ENCODE peak calls at places on chromosome 20, in four cellular contexts. B is pancreas; Z is activated CD4-positive, alpha-beta T cell treated with anti-CD3 and anti-CD28 coated beads, Interleukin-2, amount 50 U/mL, for 48 hours; P is lung. V is an unnamed sample.

GRCh38 chr20:53332022-53332824 is 261.4 kb downstream of the ZNF217 start:
- DNase-seq in B (no peak), Z (no peak), P (no peak), V (no peak)

GRCh38 chr20:6012166-6012565 is 41.7 kb downstream of the LRRN4 start:
- DNase-seq in B (no peak), Z (no peak), P (no peak), V (no peak)

GRCh38 chr20:24572862-24573261 is 103.4 kb downstream of the SYNDIG1 start:
- DNase-seq in B (no peak), Z (no peak), P (no peak), V (no peak)

GRCh38 chr20:62927128-62927705 is 912 bp upstream of the DIDO1 start:
- DNase-seq in B (no peak), Z (no peak), P (no peak), V (no peak)

GRCh38 chr20:45833030-45833882 is at the start of gene SNX21:
- DNase-seq in B (peak), Z (peak), P (peak), V (peak)

GRCh38 chr20:15654208-15654649 is 919.0 kb downstream of the KIF16B start:
- DNase-seq in B (no peak), Z (no peak), P (peak), V (peak)

GRCh38 chr20:35049776-35050352 is 42.7 kb downstream of the TRPC4AP start:
- DNase-seq in B (no peak), Z (no peak), P (no peak), V (no peak)

GRCh38 chr20:14617123-14617522 is 279.7 kb upstream of the FLRT3 start:
- DNase-seq in B (no peak), Z (no peak), P (no peak), V (no peak)

GRCh38 chr20:49215232-49215631 is 4.0 kb upstream of the DDX27 start:
- DNase-seq in B (no peak), Z (no peak), P (no peak), V (no peak)

GRCh38 chr20:47546184-47547033 is 44.7 kb downstream of the NCOA3 start:
- DNase-seq in B (no peak), Z (no peak), P (no peak), V (no peak)

GRCh38 chr20:10357061-10357708 is 76.8 kb downstream of the MKKS start:
- DNase-seq in B (no peak), Z (no peak), P (no peak), V (no peak)

GRCh38 chr20:16760431-16761304 is 12.5 kb downstream of the OTOR start:
- DNase-seq in B (peak), Z (no peak), P (no peak), V (peak)

GRCh38 chr20:37627060-37627766 is 66.6 kb upstream of the CTNNBL1 start:
- DNase-seq in B (peak), Z (peak), P (no peak), V (peak)

GRCh38 chr20:46694484-46694883 is 5.2 kb upstream of the TP53RK start:
- DNase-seq in B (no peak), Z (no peak), P (no peak), V (no peak)

GRCh38 chr20:45209924-45210323 is 3.1 kb downstream of the SEMG1 start:
- DNase-seq in B (no peak), Z (no peak), P (no peak), V (no peak)

GRCh38 chr20:50681359-50682064 is 9.8 kb downstream of the RIPOR3 start:
- DNase-seq in B (no peak), Z (no peak), P (no peak), V (no peak)

GRCh38 chr20:8631271-8631670 is 437.6 kb upstream of the PLCB4 start:
- DNase-seq in B (no peak), Z (no peak), P (no peak), V (no peak)

GRCh38 chr20:60553095-60553494 is 594.9 kb downstream of the CDH26 start:
- DNase-seq in B (no peak), Z (no peak), P (no peak), V (no peak)

GRCh38 chr20:25856256-25856884 is 159.7 kb upstream of the ZNF337 start:
- DNase-seq in B (no peak), Z (no peak), P (no peak), V (no peak)

GRCh38 chr20:39800111-39800510 is 838.0 kb downstream of the DHX35 start:
- DNase-seq in B (no peak), Z (no peak), P (no peak), V (no peak)

GRCh38 chr20:44454301-44454963 is 21.2 kb upstream of the TTPAL start:
- DNase-seq in B (no peak), Z (no peak), P (no peak), V (no peak)

GRCh38 chr20:45088247-45088646 is 12.7 kb downstream of the KCNS1 start:
- DNase-seq in B (no peak), Z (no peak), P (no peak), V (no peak)

GRCh38 chr20:38152175-38153010 is 12.7 kb downstream of the TGM2 start:
- DNase-seq in B (peak), Z (peak), P (peak), V (no peak)

GRCh38 chr20:62365814-62366369 is 1.2 kb downstream of the LAMA5 start:
- DNase-seq in B (peak), Z (no peak), P (no peak), V (peak)

GRCh38 chr20:42218566-42218965 is 600.4 kb upstream of the CHD6 start:
- DNase-seq in B (no peak), Z (no peak), P (no peak), V (no peak)

GRCh38 chr20:2757969-2758368 is 42.5 kb downstream of the CPXM1 start:
- DNase-seq in B (no peak), Z (no peak), P (no peak), V (no peak)

V was measured in WTC11.